ENCODE peak calls at places on chromosomes 1 and 21, in four cellular contexts. R is substantia nigra, S is frontal cortex, J is endothelial cell of umbilical vein. P is an unnamed sample.

GRCh38 chr1:20483833-20484525 is 2.0 kb downstream of the CAMK2N1 start:
- DNase-seq in S (peak), R (peak), J (peak), P (peak)

GRCh38 chr21:45662623-45663015 is 19.1 kb downstream of the PCBP3 start:
- DNase-seq in J (no peak), R (no peak), S (no peak), P (no peak)

GRCh38 chr21:34363733-34364132 is at the start of gene KCNE2:
- DNase-seq in R (no peak), J (no peak), S (no peak), P (no peak)

GRCh38 chr21:28237661-28238060 is 755.0 kb downstream of the LTN1 start:
- DNase-seq in J (no peak), R (no peak), S (no peak), P (no peak)

GRCh38 chr1:34610063-34610462 is 144.8 kb upstream of the GJB5 start:
- DNase-seq in J (no peak), R (no peak), S (no peak), P (no peak)

GRCh38 chr1:52579415-52579814 is 22.8 kb upstream of the GPX7 start:
- DNase-seq in J (no peak), S (no peak), R (no peak), P (no peak)

GRCh38 chr1:145886811-145887210 is 1.1 kb upstream of the ANKRD35 start:
- DNase-seq in J (peak), S (no peak), R (no peak), P (no peak)

GRCh38 chr21:46392921-46393320 is 65.8 kb upstream of the DIP2A start:
- DNase-seq in J (no peak), R (no peak), S (no peak), P (peak)

GRCh38 chr1:76841460-76841859 is 25.8 kb upstream of the ST6GALNAC5 start:
- DNase-seq in J (no peak), S (no peak), R (no peak), P (no peak)

GRCh38 chr1:183218981-183219621 is 33.0 kb downstream of the LAMC2 start:
- DNase-seq in S (no peak), J (peak), R (no peak), P (no peak)

GRCh38 chr1:220527279-220528048 is 472 bp upstream of the MARK1 start:
- DNase-seq in J (peak), S (peak), R (peak), P (no peak)

GRCh38 chr1:236361909-236362590 is 32.0 kb upstream of the EDARADD start:
- DNase-seq in R (no peak), J (no peak), S (no peak), P (no peak)

GRCh38 chr1:21361506-21361905 is 71.2 kb upstream of the ECE1 start:
- DNase-seq in R (no peak), J (no peak), S (no peak), P (no peak)

GRCh38 chr1:218778257-218778656 is 395.4 kb upstream of the LYPLAL1 start:
- DNase-seq in J (no peak), S (no peak), R (no peak), P (no peak)

GRCh38 chr1:7470904-7471638 is 300.0 kb upstream of the VAMP3 start:
- DNase-seq in R (no peak), J (peak), S (no peak), P (peak)

GRCh38 chr1:215377736-215378135 is 189.4 kb upstream of the KCTD3 start:
- DNase-seq in J (no peak), R (no peak), S (no peak), P (no peak)

GRCh38 chr21:45892156-45892919 is 89.2 kb upstream of the COL6A1 start:
- DNase-seq in R (no peak), J (no peak), S (no peak), P (no peak)

GRCh38 chr1:156337052-156337887 is 822 bp downstream of the CCT3 start:
- DNase-seq in S (no peak), J (no peak), R (no peak), P (no peak)

GRCh38 chr1:153192697-153193096 is 10.5 kb upstream of the LELP1 start:
- DNase-seq in J (no peak), S (no peak), R (no peak), P (no peak)

GRCh38 chr1:6075747-6076146 is 30.1 kb downstream of the KCNAB2 start:
- DNase-seq in S (no peak), R (no peak), J (no peak), P (no peak)

GRCh38 chr1:93614550-93615200 is 67.0 kb downstream of the BCAR3 start:
- DNase-seq in R (no peak), J (no peak), S (no peak), P (no peak)

GRCh38 chr1:98001764-98002163 is 80.9 kb upstream of the DPYD start:
- DNase-seq in S (no peak), J (no peak), R (no peak), P (peak)

P was measured in foreskin fibroblast.